ENCODE peak calls at places on chromosomes 16 and 17, in eight cellular contexts. A is amygdala; E is ascending aorta; D is stimulated activated CD4-positive, alpha-beta T cell treated with anti-CD3 and anti-CD28 coated beads, TNF-alpha, amount 100 ng/mL, for 4 hours; F is COR-L47; J is GM12865; Z is CD8-positive, alpha-beta memory T cell; M is GM18507. S is an unnamed sample.

GRCh38 chr16:56477096-56477878 is 25.9 kb downstream of the OGFOD1 start:
- DNase-seq in F (no peak), M (no peak), A (no peak), E (no peak), J (no peak), Z (no peak), D (no peak), S (no peak)

GRCh38 chr17:82734987-82735866 is at the start of gene FN3K:
- DNase-seq in E (peak), J (no peak), D (no peak), F (peak), M (no peak), Z (peak), A (peak), S (no peak)

GRCh38 chr16:49799172-49799571 is 56.7 kb downstream of the ZNF423 start:
- DNase-seq in J (no peak), A (no peak), Z (no peak), F (no peak), D (no peak), E (no peak), M (no peak), S (no peak)

GRCh38 chr16:31010539-31010938 is at the start of gene STX1B:
- DNase-seq in F (peak), M (no peak), D (peak), E (no peak), Z (peak), J (no peak), A (peak), S (no peak)

GRCh38 chr16:72312862-72313261 is 140.9 kb upstream of the PMFBP1 start:
- DNase-seq in E (no peak), M (no peak), F (no peak), Z (no peak), J (no peak), A (no peak), D (no peak), S (no peak)

GRCh38 chr17:51057534-51057933 is 63.1 kb downstream of the SPAG9 start:
- DNase-seq in M (no peak), F (no peak), A (no peak), Z (no peak), D (no peak), J (no peak), E (no peak), S (no peak)

GRCh38 chr16:46886764-46887523 is 2.8 kb downstream of the GPT2 start:
- DNase-seq in D (no peak), M (no peak), Z (no peak), E (no peak), A (no peak), J (no peak), F (no peak), S (no peak)

GRCh38 chr17:29546834-29547233 is 20.0 kb downstream of the ABHD15 start:
- DNase-seq in A (no peak), J (no peak), M (no peak), E (no peak), D (no peak), F (no peak), Z (no peak), S (no peak)

GRCh38 chr17:29368926-29369325 is 21.2 kb upstream of the TAOK1 start:
- DNase-seq in M (no peak), Z (no peak), J (no peak), F (no peak), E (no peak), A (no peak), D (no peak), S (no peak)

GRCh38 chr16:12120982-12121652 is 144.6 kb downstream of the SNX29 start:
- DNase-seq in D (no peak), Z (no peak), A (no peak), M (no peak), F (no peak), E (no peak), J (no peak), S (no peak)

GRCh38 chr17:70622382-70623260 is 453.3 kb downstream of the KCNJ2 start:
- DNase-seq in E (no peak), D (no peak), A (peak), J (peak), Z (no peak), M (no peak), F (peak), S (no peak)

GRCh38 chr16:11393861-11394592 is 48.8 kb downstream of the RMI2 start:
- DNase-seq in D (no peak), E (no peak), J (no peak), A (no peak), M (no peak), F (no peak), Z (no peak), S (no peak)

GRCh38 chr17:38322897-38323296 is 20.9 kb downstream of the GPR179 start:
- DNase-seq in A (no peak), F (no peak), M (no peak), J (no peak), D (no peak), E (no peak), Z (no peak), S (no peak)

GRCh38 chr17:61834610-61835009 is 28.7 kb downstream of the BRIP1 start:
- DNase-seq in F (no peak), D (no peak), Z (no peak), J (no peak), A (no peak), E (no peak), M (no peak), S (no peak)

GRCh38 chr16:12398029-12398735 is 405.5 kb downstream of the CPPED1 start:
- DNase-seq in Z (no peak), J (no peak), M (no peak), E (no peak), D (no peak), F (peak), A (no peak), S (no peak)

GRCh38 chr17:44642861-44643260 is 13.4 kb upstream of the MEIOC start:
- DNase-seq in A (no peak), E (no peak), J (no peak), F (no peak), M (no peak), D (no peak), Z (no peak), S (no peak)

GRCh38 chr17:5868916-5869475 is 201.2 kb upstream of the WSCD1 start:
- DNase-seq in J (no peak), A (no peak), F (no peak), Z (no peak), M (no peak), D (no peak), E (no peak), S (no peak)

GRCh38 chr17:74282587-74283370 is 8.7 kb downstream of the DNAI2 start:
- DNase-seq in J (peak), E (no peak), D (peak), M (no peak), Z (peak), F (no peak), A (no peak), S (no peak)

GRCh38 chr17:13334374-13334773 is 267.4 kb downstream of the HS3ST3A1 start:
- DNase-seq in D (no peak), E (no peak), Z (no peak), F (no peak), A (no peak), J (no peak), M (no peak), S (no peak)

GRCh38 chr16:57479422-57480126 is 6.7 kb downstream of the DOK4 start:
- DNase-seq in E (peak), J (no peak), F (peak), A (peak), D (no peak), Z (no peak), M (no peak), S (peak)

GRCh38 chr16:27450836-27451341 is 48.9 kb downstream of the IL21R start:
- DNase-seq in E (no peak), J (peak), Z (peak), F (no peak), D (no peak), M (peak), A (no peak), S (no peak)

GRCh38 chr17:79619636-79620206 is 8.9 kb upstream of the RBFOX3 start:
- DNase-seq in J (no peak), F (no peak), M (no peak), E (peak), Z (no peak), D (no peak), A (no peak), S (no peak)

GRCh38 chr16:80407265-80407987 is 133.4 kb upstream of the DYNLRB2 start:
- DNase-seq in F (no peak), A (no peak), Z (no peak), E (no peak), M (no peak), J (no peak), D (no peak), S (no peak)

GRCh38 chr17:77427471-77427991 is 286.8 kb downstream of the SEC14L1 start:
- DNase-seq in A (no peak), M (no peak), E (peak), D (no peak), J (no peak), Z (no peak), F (no peak), S (no peak)

S was measured in NT2/D1.